ENCODE peak calls at places on chromosomes 5 and 9, in four cellular contexts. O, S, B and T are unnamed samples.

GRCh38 chr5:858726-859125 is 7.9 kb upstream of the ZDHHC11 start:
- DNase-seq in O (no peak), S (no peak), B (no peak), T (no peak)

GRCh38 chr9:103991001-103991400 is 103.1 kb upstream of the SMC2 start:
- DNase-seq in O (no peak), B (no peak), S (no peak), T (no peak)

GRCh38 chr9:130444565-130445221 is at the start of gene ASS1:
- DNase-seq in B (no peak), O (no peak), S (peak), T (peak)

GRCh38 chr5:36552626-36553393 is 53.6 kb upstream of the SLC1A3 start:
- DNase-seq in B (no peak), O (no peak), S (no peak), T (no peak)

GRCh38 chr9:72006481-72006880 is 53.9 kb downstream of the C9orf57 start:
- DNase-seq in B (no peak), S (no peak), O (peak), T (no peak)

GRCh38 chr5:125002727-125003598 is 256.5 kb upstream of the ZNF608 start:
- DNase-seq in S (no peak), O (no peak), B (no peak), T (no peak)

GRCh38 chr5:125220284-125220683 is 473.8 kb upstream of the ZNF608 start:
- DNase-seq in B (no peak), O (no peak), S (no peak), T (no peak)

GRCh38 chr9:71120439-71121247 is 778 bp downstream of the TRPM3 start:
- DNase-seq in B (no peak), S (no peak), O (no peak), T (peak)

GRCh38 chr5:36623832-36624231 is 17.4 kb downstream of the SLC1A3 start:
- DNase-seq in S (no peak), O (no peak), B (no peak), T (no peak)

GRCh38 chr5:141182248-141182647 is at the start of gene PCDHB16:
- DNase-seq in O (peak), B (no peak), S (no peak), T (no peak)

GRCh38 chr5:160477266-160477970 is 55.8 kb downstream of the PTTG1 start:
- DNase-seq in S (no peak), B (no peak), O (no peak), T (no peak)

GRCh38 chr5:59795141-59795540 is 98.4 kb downstream of the PDE4D start:
- DNase-seq in B (no peak), S (no peak), O (no peak), T (no peak)

GRCh38 chr9:98280574-98280973 is 25.1 kb upstream of the TBC1D2 start:
- DNase-seq in S (no peak), B (no peak), O (no peak), T (no peak)

GRCh38 chr9:98275159-98275558 is 19.7 kb upstream of the TBC1D2 start:
- DNase-seq in O (no peak), B (no peak), S (no peak), T (no peak)

GRCh38 chr9:98281281-98281680 is 25.8 kb upstream of the TBC1D2 start:
- DNase-seq in B (no peak), S (no peak), O (no peak), T (no peak)

GRCh38 chr9:98280162-98280561 is 24.7 kb upstream of the TBC1D2 start:
- DNase-seq in O (no peak), B (no peak), S (no peak), T (no peak)

DNA sequence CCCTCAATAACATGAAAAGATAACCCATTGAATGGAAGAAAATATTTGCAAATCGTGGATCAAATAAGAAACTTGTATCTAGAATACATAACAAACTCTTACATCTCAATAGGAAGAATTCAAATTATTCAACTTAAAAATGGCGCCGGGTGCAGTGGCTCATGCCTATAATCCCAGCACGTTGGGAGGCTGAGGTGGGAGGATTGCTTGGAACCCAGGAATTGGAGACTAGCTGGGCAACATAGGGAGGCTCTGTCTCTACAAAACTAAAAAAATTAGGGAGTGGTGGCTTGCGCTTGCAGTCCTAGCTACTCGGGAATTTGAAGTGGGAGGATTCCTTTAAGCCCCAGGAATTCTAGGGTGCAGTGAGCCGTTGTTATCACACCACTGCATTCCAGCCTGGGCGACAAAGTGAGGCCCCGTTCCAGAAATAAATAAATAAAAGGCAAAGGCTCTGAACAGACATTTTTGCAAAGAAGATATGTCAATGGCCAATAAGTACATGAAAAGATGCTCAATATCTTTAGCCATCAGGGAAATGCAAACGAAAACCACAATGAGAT is 21.5 kb upstream of the TBC1D2 start:
- DNase-seq in O (no peak), B (no peak), S (no peak), T (no peak)
- TF ChIP-seq POLR2A in O (no peak), B (no peak), S (no peak), T (no peak)

GRCh38 chr5:69238760-69239251 is 4.1 kb downstream of the CDK7 start:
- DNase-seq in B (peak), S (no peak), O (peak), T (no peak)

GRCh38 chr5:69231851-69232250 is 2.8 kb upstream of the CDK7 start:
- DNase-seq in O (no peak), B (no peak), S (no peak), T (no peak)

GRCh38 chr5:69237877-69238276 is 3.2 kb downstream of the CDK7 start:
- DNase-seq in S (no peak), O (no peak), B (no peak), T (no peak)

GRCh38 chr5:69231281-69231680 is 3.4 kb upstream of the CDK7 start:
- DNase-seq in S (no peak), O (no peak), B (no peak), T (no peak)

GRCh38 chr5:69234457-69235268 is at the start of gene CDK7:
- DNase-seq in B (peak), S (peak), O (peak), T (peak)
- H2AFZ ChIP-seq in B (peak), S (peak), O (peak), T (peak)

GRCh38 chr9:105625088-105625487 is 37.2 kb upstream of the TAL2 start:
- DNase-seq in B (no peak), S (no peak), O (no peak), T (no peak)
- TF ChIP-seq POLR2A in B (no peak), S (no peak), O (no peak), T (no peak)

GRCh38 chr5:147307170-147307569 is 72.3 kb downstream of the STK32A start:
- DNase-seq in B (no peak), S (no peak), O (no peak), T (no peak)

GRCh38 chr5:147305147-147305546 is 70.3 kb downstream of the STK32A start:
- DNase-seq in S (no peak), O (no peak), B (no peak), T (no peak)

GRCh38 chr5:147306351-147306750 is 71.5 kb downstream of the STK32A start:
- DNase-seq in O (no peak), S (no peak), B (no peak), T (no peak)

GRCh38 chr5:147310059-147310704 is 75.4 kb downstream of the STK32A start:
- DNase-seq in O (peak), B (peak), S (no peak), T (no peak)
- H2AFZ ChIP-seq in O (no peak), B (peak), S (no peak), T (peak)

DNA sequence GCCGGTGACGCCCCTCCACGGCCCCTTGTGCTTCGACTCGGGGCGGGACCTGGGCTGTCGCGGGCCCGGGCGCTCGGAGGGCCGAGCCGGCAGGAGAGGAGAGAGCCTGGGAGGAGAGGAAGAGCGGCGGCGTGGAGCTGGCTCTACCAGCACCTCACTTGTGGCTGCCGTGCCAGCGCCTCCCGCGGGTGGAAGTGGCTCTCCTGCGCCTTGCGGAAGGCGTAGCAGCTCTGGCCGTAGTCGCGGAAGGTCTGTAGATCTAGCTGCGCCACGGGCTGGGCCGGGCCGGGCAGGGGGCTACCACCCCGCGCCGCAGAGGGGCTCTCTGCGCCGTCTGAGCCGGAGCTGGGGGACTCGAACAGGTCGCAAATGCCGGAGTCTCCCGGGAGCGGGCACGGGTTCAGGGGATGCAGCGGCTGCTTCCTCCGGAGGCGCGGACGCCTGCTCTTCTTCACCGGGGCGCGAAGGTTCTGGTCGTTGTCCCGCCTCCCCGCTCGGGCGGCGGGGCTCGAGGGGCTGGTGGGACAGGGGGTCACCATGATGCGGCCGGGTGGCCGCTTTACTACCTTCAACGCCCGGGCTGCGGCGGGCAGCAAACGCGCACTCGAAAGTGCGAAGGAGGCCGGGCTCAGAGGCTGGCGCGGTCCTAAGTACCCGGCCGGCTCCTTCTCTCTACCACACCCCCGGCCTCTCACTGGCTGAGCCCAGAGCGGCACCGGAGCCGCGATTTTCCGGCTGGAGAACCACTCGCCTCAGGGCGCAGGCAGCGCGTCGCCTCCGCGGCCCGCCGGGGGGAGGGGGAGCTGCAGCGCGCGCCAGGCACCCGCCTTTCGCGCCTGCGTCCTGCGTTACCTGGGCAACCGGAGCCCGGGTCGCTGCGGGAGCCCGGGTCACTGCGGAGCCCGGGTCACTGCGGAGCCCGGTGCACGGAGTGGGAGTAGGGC is at the start of gene CCNO:
- DNase-seq in S (peak), O (peak), B (peak), T (peak)
- TF ChIP-seq POLR2A in S (no peak), O (no peak), B (peak), T (no peak)

DNA sequence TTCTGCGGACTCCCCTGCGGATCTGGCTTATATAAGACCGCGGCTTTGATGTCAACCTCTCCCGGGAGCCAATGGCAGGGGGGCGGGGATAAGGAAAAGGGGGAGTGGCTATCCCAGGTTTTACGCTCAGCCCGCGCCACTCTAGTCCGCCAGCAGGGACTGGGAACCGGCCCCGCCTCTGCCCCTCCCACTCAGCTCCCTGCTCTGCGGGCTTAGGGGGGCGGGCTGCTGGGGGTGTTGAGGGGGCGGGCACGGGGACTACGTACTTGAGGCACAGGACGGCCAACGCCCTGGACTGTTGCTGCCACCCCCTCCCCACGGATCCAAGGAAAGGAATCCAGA is at the start of gene HAND1:
- DNase-seq in O (no peak), B (peak), S (peak), T (no peak)
- H2AFZ ChIP-seq in O (peak), B (no peak), S (no peak), T (no peak)

GRCh38 chr9:133030317-133031129 is at the start of gene GTF3C5:
- DNase-seq in S (peak), O (peak), B (peak), T (peak)
- TF ChIP-seq POLR2A in S (peak), O (peak), B (peak), T (peak)

DNA sequence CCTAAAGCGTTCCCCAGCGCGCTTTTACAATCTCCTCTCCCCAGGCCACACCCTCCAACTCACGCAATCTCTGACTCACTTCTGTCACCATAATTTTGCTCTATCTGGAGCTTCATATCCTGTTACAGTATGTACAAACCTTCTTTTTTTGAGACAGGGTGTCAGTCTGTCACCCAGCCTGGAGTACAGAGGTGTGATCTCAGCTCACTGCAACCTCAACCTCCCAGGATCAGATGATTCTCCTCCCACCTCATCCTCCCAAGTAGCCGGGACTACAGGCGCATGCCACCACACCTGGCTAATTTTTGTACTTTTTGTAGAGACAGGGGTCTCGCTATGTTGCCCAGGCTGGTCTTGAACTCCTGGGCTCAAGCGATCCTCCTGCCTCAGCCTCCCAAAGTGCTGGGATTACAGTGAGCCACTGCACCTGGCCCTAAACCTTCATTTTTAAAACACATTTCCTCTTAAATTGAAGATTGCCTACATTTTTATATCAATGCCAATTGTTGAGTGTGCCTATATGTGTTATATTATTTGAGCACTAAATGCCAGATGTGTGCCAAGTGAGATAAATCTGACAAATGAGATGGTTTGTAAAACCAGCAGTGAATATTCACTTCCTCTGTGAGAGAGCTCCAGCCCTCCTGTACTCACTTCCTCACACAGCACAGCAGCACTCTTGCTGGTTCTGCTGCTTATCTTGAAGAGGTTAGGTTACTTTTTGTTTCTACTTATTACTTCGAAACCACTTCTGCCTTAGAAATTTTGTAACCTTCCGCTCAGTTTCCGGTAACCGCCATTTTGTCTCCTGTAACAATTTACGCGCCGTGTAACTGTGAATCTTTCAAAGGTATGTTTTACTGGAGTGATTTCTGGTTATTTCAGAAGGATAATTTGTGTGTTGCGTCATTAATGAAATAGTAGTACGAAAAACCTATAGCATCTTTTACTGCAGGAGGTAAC is 57.9 kb downstream of the DOCK8 start:
- DNase-seq in S (no peak), O (no peak), B (no peak), T (no peak)
- H2AFZ ChIP-seq in S (peak), O (no peak), B (no peak), T (no peak)

DNA sequence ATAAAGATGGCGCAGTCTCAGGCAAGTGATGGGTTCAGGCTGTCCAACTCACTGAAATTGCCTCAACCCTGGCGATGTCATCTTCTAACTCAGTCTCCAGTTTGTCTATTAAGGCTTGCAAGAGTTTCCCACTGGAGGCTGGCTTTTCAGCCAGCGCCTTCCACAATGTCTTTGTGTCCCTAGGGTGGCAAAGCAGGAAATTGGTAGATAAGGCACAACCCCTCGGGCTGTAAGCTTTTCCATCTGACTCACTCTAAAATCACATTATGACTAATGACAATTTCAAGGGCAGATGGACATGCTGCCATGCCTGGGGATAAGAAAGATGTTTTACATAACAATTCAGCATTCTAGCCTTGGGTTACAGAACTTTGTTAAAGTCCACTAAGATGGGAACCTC is 61.9 kb downstream of the MROH2B start:
- DNase-seq in S (no peak), O (peak), B (peak), T (no peak)
- TF ChIP-seq POLR2A in S (no peak), O (no peak), B (no peak), T (no peak)